ENCODE peak calls at places on chromosome 5, in nine cellular contexts. L is sigmoid colon, T is transverse colon, E is HCT116, K is spleen, W is stomach, Y is GM12878, Q is prostate gland, B is GM12891. U is an unnamed sample.

GRCh38 chr5:66959668-66960067 is 236.9 kb downstream of the CD180 start:
- DNase-seq in L (no peak), T (no peak), E (no peak), K (no peak), W (no peak), Y (no peak), Q (no peak), B (no peak), U (no peak)

GRCh38 chr5:1312206-1312605 is 17.3 kb upstream of the TERT start:
- DNase-seq in L (peak; percentile 35), T (no peak), E (no peak), K (peak; percentile 71), W (no peak), Y (no peak), Q (no peak), B (no peak), U (no peak)

GRCh38 chr5:7391688-7392400 is 4.1 kb upstream of the ADCY2 start:
- DNase-seq in L (no peak), T (no peak), E (no peak), K (no peak), W (peak; percentile 71), Y (no peak), Q (no peak), B (no peak), U (no peak)

GRCh38 chr5:55176176-55176818 is 3.3 kb upstream of the CDC20B start:
- DNase-seq in L (no peak), T (peak; percentile 83), E (no peak), K (peak; percentile 74), W (peak; percentile 73), Y (no peak), Q (no peak), B (no peak), U (peak; percentile 89)

GRCh38 chr5:31235381-31235780 is 41.9 kb downstream of the CDH6 start:
- DNase-seq in L (no peak), T (no peak), E (no peak), K (no peak), W (no peak), Y (no peak), Q (no peak), B (no peak), U (no peak)

GRCh38 chr5:54135042-54135441 is 175.3 kb downstream of the ARL15 start:
- DNase-seq in L (no peak), T (no peak), E (no peak), K (no peak), W (no peak), Y (no peak), Q (no peak), B (no peak), U (no peak)

GRCh38 chr5:171762016-171762415 is 23.6 kb upstream of the SMIM23 start:
- DNase-seq in L (no peak), T (no peak), E (no peak), K (no peak), W (no peak), Y (no peak), Q (no peak), B (no peak), U (no peak)

GRCh38 chr5:43997647-43998251 is 391.5 kb downstream of the FGF10 start:
- DNase-seq in L (no peak), T (no peak), E (no peak), K (no peak), W (no peak), Y (no peak), Q (no peak), B (no peak), U (no peak)

GRCh38 chr5:103842936-103843335 is 280.3 kb upstream of the NUDT12 start:
- DNase-seq in L (no peak), T (no peak), E (no peak), K (no peak), W (no peak), Y (no peak), Q (no peak), B (no peak), U (no peak)

GRCh38 chr5:138274189-138274853 is at the start of gene GFRA3:
- DNase-seq in L (peak; percentile 63), T (no peak), E (no peak), K (no peak), W (no peak), Y (no peak), Q (no peak), B (peak; percentile 47), U (no peak)

GRCh38 chr5:94329115-94329514 is 289.3 kb downstream of the KIAA0825 start:
- DNase-seq in L (no peak), T (no peak), E (no peak), K (no peak), W (no peak), Y (no peak), Q (no peak), B (no peak), U (no peak)

GRCh38 chr5:1909346-1909985 is 26.7 kb upstream of the IRX4 start:
- DNase-seq in L (peak; percentile 50), T (peak; percentile 5), E (no peak), K (peak; percentile 54), W (no peak), Y (no peak), Q (no peak), B (no peak), U (no peak)

GRCh38 chr5:180084638-180085561 is 13.3 kb upstream of the RNF130 start:
- DNase-seq in L (no peak), T (peak; percentile 80), E (no peak), K (no peak), W (peak; percentile 83), Y (no peak), Q (peak; percentile 63), B (no peak), U (peak; percentile 80)

GRCh38 chr5:100446879-100447278 is 88.3 kb upstream of the FAM174A start:
- DNase-seq in L (no peak), T (no peak), E (no peak), K (no peak), W (no peak), Y (no peak), Q (no peak), B (no peak), U (no peak)
- TF ChIP-seq POLR2AphosphoS5 in L (no peak), T (no peak), E (no peak), K (no peak), W (no peak), Y (no peak), Q (no peak), B (no peak), U (no peak)

GRCh38 chr5:90613918-90614504 is 55.4 kb downstream of the ADGRV1 start:
- DNase-seq in L (no peak), T (no peak), E (no peak), K (no peak), W (no peak), Y (no peak), Q (no peak), B (no peak), U (no peak)
- TF ChIP-seq POLR2A in L (no peak), T (no peak), E (no peak), K (no peak), W (no peak), Y (no peak), Q (no peak), B (no peak), U (no peak)

DNA sequence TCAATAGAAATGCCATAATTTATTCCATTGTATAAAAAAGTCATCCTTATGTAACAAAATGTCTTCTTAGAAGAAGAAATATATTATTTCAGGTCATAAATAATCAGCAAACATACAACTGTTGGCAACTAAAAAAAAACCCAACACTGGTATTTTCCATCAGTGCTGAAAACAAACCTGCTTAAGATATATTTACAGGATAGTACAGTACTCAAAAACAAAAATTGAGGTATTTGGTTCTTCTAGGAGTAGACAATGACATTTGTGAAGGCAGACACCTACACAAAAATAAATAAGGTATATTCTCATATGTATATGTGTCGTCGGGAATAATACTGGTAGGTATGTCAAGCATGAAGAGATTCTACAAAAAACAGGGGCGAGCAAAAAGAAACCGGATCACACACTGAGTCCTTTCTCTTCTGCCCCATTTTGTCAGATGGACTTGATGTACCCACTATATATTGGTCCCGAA is 2.9 kb downstream of the DUSP1 start:
- DNase-seq in L (no peak), T (no peak), E (no peak), K (no peak), W (no peak), Y (no peak), Q (no peak), B (no peak), U (no peak)
- TF ChIP-seq POLR2AphosphoS5 in L (no peak), T (no peak), E (no peak), K (no peak), W (no peak), Y (no peak), Q (no peak), B (no peak), U (no peak)

GRCh38 chr5:149803641-149804468 is 73.7 kb downstream of the PPARGC1B start:
- DNase-seq in L (peak; percentile 86), T (no peak), E (no peak), K (no peak), W (no peak), Y (no peak), Q (no peak), B (no peak), U (no peak)
- TF ChIP-seq POLR2A in L (no peak), T (no peak), E (no peak), K (no peak), W (no peak), Y (no peak), Q (no peak), B (no peak), U (no peak)

GRCh38 chr5:40831346-40832210 is 3.4 kb downstream of the RPL37 start:
- DNase-seq in L (no peak), T (no peak), E (no peak), K (no peak), W (no peak), Y (no peak), Q (no peak), B (no peak), U (no peak)

GRCh38 chr5:40829748-40830305 is 5.2 kb downstream of the RPL37 start:
- DNase-seq in L (no peak), T (no peak), E (no peak), K (no peak), W (no peak), Y (no peak), Q (no peak), B (no peak), U (no peak)

GRCh38 chr5:40834391-40834848 is 602 bp downstream of the RPL37 start:
- DNase-seq in L (no peak), T (peak; percentile 29), E (no peak), K (peak; percentile 81), W (peak; percentile 39), Y (no peak), Q (no peak), B (no peak), U (no peak)

GRCh38 chr5:40833712-40834229 is 1.3 kb downstream of the RPL37 start:
- DNase-seq in L (no peak), T (no peak), E (no peak), K (no peak), W (no peak), Y (no peak), Q (no peak), B (no peak), U (no peak)

GRCh38 chr5:40832345-40832744 is 2.7 kb downstream of the RPL37 start:
- DNase-seq in L (no peak), T (no peak), E (no peak), K (no peak), W (no peak), Y (no peak), Q (no peak), B (no peak), U (no peak)
- TF ChIP-seq POLR2AphosphoS5 in L (no peak), T (no peak), E (no peak), K (no peak), W (no peak), Y (no peak), Q (no peak), B (no peak), U (no peak)